ENCODE peak calls at places on chromosome 15, in five cellular contexts. One of them, this sample, is unnamed.

GRCh38 chr15:95669146-95669922 is 661.2 kb upstream of the NR2F2 start:
- DNase-seq in keratinocyte: no peak
- DNase-seq in cardiac muscle cell: peak
- DNase-seq in DND-41: no peak
- DNase-seq in BJ: no peak
- DNase-seq in this sample: no peak

GRCh38 chr15:60969658-60970057 is 259.4 kb downstream of the RORA start:
- DNase-seq in keratinocyte: no peak
- DNase-seq in cardiac muscle cell: no peak
- DNase-seq in DND-41: no peak
- DNase-seq in BJ: no peak
- DNase-seq in this sample: no peak

GRCh38 chr15:66080791-66081475 is 172.6 kb downstream of the MEGF11 start:
- DNase-seq in keratinocyte: no peak
- DNase-seq in cardiac muscle cell: no peak
- DNase-seq in DND-41: no peak
- DNase-seq in BJ: no peak
- DNase-seq in this sample: peak

GRCh38 chr15:63200464-63201242 is 11.2 kb downstream of the RAB8B start:
- DNase-seq in keratinocyte: no peak
- DNase-seq in cardiac muscle cell: no peak
- DNase-seq in DND-41: no peak
- DNase-seq in BJ: no peak
- DNase-seq in this sample: no peak

GRCh38 chr15:43648649-43649429 is at the start of gene CATSPER2:
- DNase-seq in keratinocyte: no peak
- DNase-seq in cardiac muscle cell: no peak
- DNase-seq in DND-41: no peak
- DNase-seq in BJ: no peak
- DNase-seq in this sample: no peak

GRCh38 chr15:60093273-60094067 is 89.4 kb downstream of the FOXB1 start:
- DNase-seq in keratinocyte: no peak
- DNase-seq in cardiac muscle cell: no peak
- DNase-seq in DND-41: no peak
- DNase-seq in BJ: no peak
- DNase-seq in this sample: no peak

GRCh38 chr15:68083463-68083862 is 29.3 kb downstream of the PIAS1 start:
- DNase-seq in keratinocyte: no peak
- DNase-seq in cardiac muscle cell: no peak
- DNase-seq in DND-41: no peak
- DNase-seq in BJ: no peak
- DNase-seq in this sample: no peak

GRCh38 chr15:51051776-51052175 is 42.9 kb downstream of the TNFAIP8L3 start:
- DNase-seq in keratinocyte: no peak
- DNase-seq in cardiac muscle cell: no peak
- DNase-seq in DND-41: no peak
- DNase-seq in BJ: no peak
- DNase-seq in this sample: no peak

GRCh38 chr15:89806217-89806564 is 8.5 kb downstream of the ANPEP start:
- DNase-seq in keratinocyte: no peak
- DNase-seq in cardiac muscle cell: no peak
- DNase-seq in DND-41: no peak
- DNase-seq in BJ: no peak
- DNase-seq in this sample: no peak

GRCh38 chr15:70054884-70055387 is 42.8 kb downstream of the TLE3 start:
- DNase-seq in keratinocyte: no peak
- DNase-seq in cardiac muscle cell: no peak
- DNase-seq in DND-41: no peak
- DNase-seq in BJ: no peak
- DNase-seq in this sample: no peak

GRCh38 chr15:40902605-40903561 is 8.6 kb downstream of the VPS18 start:
- DNase-seq in keratinocyte: no peak
- DNase-seq in cardiac muscle cell: no peak
- DNase-seq in DND-41: no peak
- DNase-seq in BJ: no peak
- DNase-seq in this sample: no peak

GRCh38 chr15:81814882-81815455 is 230.8 kb downstream of the MEX3B start:
- DNase-seq in keratinocyte: no peak
- DNase-seq in cardiac muscle cell: no peak
- DNase-seq in DND-41: no peak
- DNase-seq in BJ: no peak
- DNase-seq in this sample: no peak

GRCh38 chr15:60370804-60371700 is 26.7 kb downstream of the ANXA2 start:
- DNase-seq in keratinocyte: no peak
- DNase-seq in cardiac muscle cell: no peak
- DNase-seq in DND-41: no peak
- DNase-seq in BJ: peak
- DNase-seq in this sample: peak

GRCh38 chr15:40058476-40059140 is 19.6 kb upstream of the SRP14 start:
- DNase-seq in keratinocyte: no peak
- DNase-seq in cardiac muscle cell: no peak
- DNase-seq in DND-41: no peak
- DNase-seq in BJ: no peak
- DNase-seq in this sample: no peak

GRCh38 chr15:40306371-40306770 is 1.4 kb downstream of the PLCB2 start:
- DNase-seq in keratinocyte: no peak
- DNase-seq in cardiac muscle cell: no peak
- DNase-seq in DND-41: no peak
- DNase-seq in BJ: no peak
- DNase-seq in this sample: no peak

GRCh38 chr15:57594479-57594878 is 2.8 kb downstream of the MYZAP start:
- DNase-seq in keratinocyte: no peak
- DNase-seq in cardiac muscle cell: no peak
- DNase-seq in DND-41: no peak
- DNase-seq in BJ: no peak
- DNase-seq in this sample: no peak

GRCh38 chr15:57591237-57591821 is 375 bp upstream of the MYZAP start:
- DNase-seq in keratinocyte: no peak
- DNase-seq in cardiac muscle cell: no peak
- DNase-seq in DND-41: no peak
- DNase-seq in BJ: no peak
- DNase-seq in this sample: no peak

GRCh38 chr15:57591822-57592367 is at the start of gene MYZAP:
- DNase-seq in keratinocyte: no peak
- DNase-seq in cardiac muscle cell: peak
- DNase-seq in DND-41: no peak
- DNase-seq in BJ: no peak
- DNase-seq in this sample: no peak

GRCh38 chr15:57592836-57593420 is 1.2 kb downstream of the MYZAP start:
- DNase-seq in keratinocyte: no peak
- DNase-seq in cardiac muscle cell: no peak
- DNase-seq in DND-41: no peak
- DNase-seq in BJ: no peak
- DNase-seq in this sample: no peak

GRCh38 chr15:57592426-57592825 is 722 bp downstream of the MYZAP start:
- DNase-seq in keratinocyte: no peak
- DNase-seq in cardiac muscle cell: peak
- DNase-seq in DND-41: no peak
- DNase-seq in BJ: no peak
- DNase-seq in this sample: no peak
- H3K4me3 ChIP-seq in keratinocyte: peak
- H3K4me3 ChIP-seq in cardiac muscle cell: peak
- H3K4me3 ChIP-seq in DND-41: no peak
- H3K4me3 ChIP-seq in BJ: peak
- H3K4me3 ChIP-seq in this sample: no peak

GRCh38 chr15:85414495-85414894 is 34.1 kb downstream of the AKAP13 start:
- DNase-seq in keratinocyte: no peak
- DNase-seq in cardiac muscle cell: no peak
- DNase-seq in DND-41: no peak
- DNase-seq in BJ: no peak
- DNase-seq in this sample: no peak
- TF ChIP-seq CTCF in keratinocyte: no peak
- TF ChIP-seq CTCF in cardiac muscle cell: peak
- TF ChIP-seq CTCF in DND-41: peak
- TF ChIP-seq CTCF in BJ: peak
- TF ChIP-seq CTCF in this sample: no peak

GRCh38 chr15:73632670-73633058 is 525 bp downstream of the NPTN start:
- DNase-seq in keratinocyte: no peak
- DNase-seq in cardiac muscle cell: peak
- DNase-seq in DND-41: peak
- DNase-seq in BJ: no peak
- DNase-seq in this sample: no peak

GRCh38 chr15:73630796-73631471 is 2.3 kb downstream of the NPTN start:
- DNase-seq in keratinocyte: no peak
- DNase-seq in cardiac muscle cell: no peak
- DNase-seq in DND-41: no peak
- DNase-seq in BJ: no peak
- DNase-seq in this sample: no peak

GRCh38 chr15:73631915-73632669 is 1.1 kb downstream of the NPTN start:
- DNase-seq in keratinocyte: no peak
- DNase-seq in cardiac muscle cell: peak
- DNase-seq in DND-41: peak
- DNase-seq in BJ: no peak
- DNase-seq in this sample: no peak

GRCh38 chr15:73633111-73633990 is at the start of gene NPTN:
- DNase-seq in keratinocyte: peak
- DNase-seq in cardiac muscle cell: peak
- DNase-seq in DND-41: peak
- DNase-seq in BJ: peak
- DNase-seq in this sample: peak

DNA sequence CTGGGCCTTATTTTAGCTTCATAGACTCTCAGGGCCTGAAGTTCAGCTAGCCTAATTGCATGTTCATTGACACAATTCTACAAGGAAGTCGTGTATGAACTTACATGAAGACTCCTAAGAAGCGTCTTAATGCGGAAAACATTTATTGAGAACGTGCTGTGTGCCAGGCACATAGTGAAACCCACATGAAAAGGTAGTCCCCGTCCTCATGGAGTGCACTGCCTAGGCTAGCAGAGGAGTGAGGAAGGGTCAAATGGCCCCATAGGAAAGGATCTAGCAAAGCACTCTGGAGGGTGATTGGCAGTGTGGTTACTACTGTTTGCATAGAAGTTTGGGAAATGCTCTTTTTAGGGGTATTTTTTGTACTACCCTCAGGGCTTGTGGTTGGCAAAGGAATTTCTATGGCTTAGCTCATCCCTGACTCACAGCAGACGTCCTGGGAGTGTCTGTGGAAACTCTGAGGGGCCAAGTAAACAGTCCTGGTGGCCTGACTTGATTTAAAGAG is 854 bp upstream of the NPTN start:
- DNase-seq in keratinocyte: no peak
- DNase-seq in cardiac muscle cell: no peak
- DNase-seq in DND-41: no peak
- DNase-seq in BJ: peak
- DNase-seq in this sample: peak
- H3K4me3 ChIP-seq in keratinocyte: peak
- H3K4me3 ChIP-seq in cardiac muscle cell: peak
- H3K4me3 ChIP-seq in DND-41: peak
- H3K4me3 ChIP-seq in BJ: peak
- H3K4me3 ChIP-seq in this sample: no peak

GRCh38 chr15:71110800-71111565 is 4.3 kb upstream of the THSD4 start:
- DNase-seq in keratinocyte: no peak
- DNase-seq in cardiac muscle cell: no peak
- DNase-seq in DND-41: no peak
- DNase-seq in BJ: no peak
- DNase-seq in this sample: no peak

GRCh38 chr15:71114066-71114680 is 1.1 kb upstream of the THSD4 start:
- DNase-seq in keratinocyte: no peak
- DNase-seq in cardiac muscle cell: no peak
- DNase-seq in DND-41: no peak
- DNase-seq in BJ: no peak
- DNase-seq in this sample: no peak

GRCh38 chr15:71109890-71110289 is 5.4 kb upstream of the THSD4 start:
- DNase-seq in keratinocyte: no peak
- DNase-seq in cardiac muscle cell: no peak
- DNase-seq in DND-41: no peak
- DNase-seq in BJ: no peak
- DNase-seq in this sample: no peak

GRCh38 chr15:71111950-71112349 is 3.3 kb upstream of the THSD4 start:
- DNase-seq in keratinocyte: no peak
- DNase-seq in cardiac muscle cell: no peak
- DNase-seq in DND-41: no peak
- DNase-seq in BJ: no peak
- DNase-seq in this sample: no peak

DNA sequence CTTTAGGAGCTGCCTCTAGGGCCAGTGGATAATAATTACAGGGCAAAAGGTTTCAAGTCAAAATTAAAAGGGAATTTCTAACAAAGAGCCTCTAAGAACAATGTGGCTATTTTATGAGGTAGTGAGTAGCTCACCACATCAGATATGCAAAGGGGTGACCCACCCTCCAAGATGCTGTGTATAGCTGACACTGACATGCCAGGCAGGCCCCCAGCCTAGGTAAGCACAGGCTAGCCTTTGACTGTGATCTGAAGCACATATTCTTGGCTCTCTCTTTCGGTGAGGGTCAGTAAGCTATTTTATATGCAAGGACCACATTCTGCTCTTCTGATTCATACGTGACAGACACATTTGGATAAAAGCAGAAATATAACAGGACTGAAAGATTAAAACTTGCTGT is 2.8 kb upstream of the THSD4 start:
- DNase-seq in keratinocyte: no peak
- DNase-seq in cardiac muscle cell: no peak
- DNase-seq in DND-41: no peak
- DNase-seq in BJ: no peak
- DNase-seq in this sample: no peak
- TF ChIP-seq CTCF in keratinocyte: no peak
- TF ChIP-seq CTCF in cardiac muscle cell: no peak
- TF ChIP-seq CTCF in DND-41: no peak
- TF ChIP-seq CTCF in BJ: no peak
- TF ChIP-seq CTCF in this sample: no peak

DNA sequence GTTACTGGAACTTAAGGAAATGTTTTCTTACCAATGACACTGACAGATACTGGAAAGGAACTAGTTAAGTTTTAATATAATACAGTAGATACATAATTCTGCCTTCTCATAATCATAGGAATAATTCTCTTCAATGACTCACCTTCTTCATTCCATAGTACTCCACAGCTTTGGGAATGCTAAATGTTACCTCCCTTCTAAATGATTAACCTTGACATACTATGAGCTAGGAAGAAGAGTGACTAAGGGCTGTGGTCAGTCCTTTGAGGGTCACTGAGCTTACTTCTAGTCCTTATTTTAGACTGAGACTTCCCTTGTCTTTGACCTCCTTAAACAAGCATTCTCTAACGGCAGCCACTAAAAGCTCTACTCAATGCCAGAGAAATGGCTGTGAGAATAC is 69.6 kb upstream of the PPIB start:
- DNase-seq in keratinocyte: no peak
- DNase-seq in cardiac muscle cell: no peak
- DNase-seq in DND-41: no peak
- DNase-seq in BJ: no peak
- DNase-seq in this sample: peak
- H3K4me3 ChIP-seq in keratinocyte: no peak
- H3K4me3 ChIP-seq in cardiac muscle cell: no peak
- H3K4me3 ChIP-seq in DND-41: no peak
- H3K4me3 ChIP-seq in BJ: no peak
- H3K4me3 ChIP-seq in this sample: no peak

This sample was measured in kidney epithelial cell.